ENCODE peak calls at places on chromosomes 4 and X, in six cellular contexts. O is tibial nerve, K is vagina, Z is SK-N-MC, R is cardiac fibroblast, T is A673. M is an unnamed sample.

GRCh38 chrX:10033360-10034007 is 66.3 kb downstream of the CLDN34 start:
- DNase-seq in O (no peak), K (no peak), Z (no peak), R (no peak), T (no peak), M (no peak)

GRCh38 chr4:156036496-156036895 is 82.8 kb upstream of the CTSO start:
- DNase-seq in O (no peak), K (no peak), Z (no peak), R (no peak), T (no peak), M (no peak)

GRCh38 chrX:13053171-13053570 is 8.8 kb upstream of the FAM9C start:
- DNase-seq in O (no peak), K (no peak), Z (no peak), R (no peak), T (no peak), M (no peak)

GRCh38 chrX:150084474-150085229 is 146.4 kb upstream of the EOLA2 start:
- DNase-seq in O (no peak), K (no peak), Z (no peak), R (peak; percentile 81), T (peak; percentile 30), M (no peak)

GRCh38 chrX:40061871-40062524 is 35.8 kb downstream of the BCOR start:
- DNase-seq in O (no peak), K (no peak), Z (no peak), R (no peak), T (no peak), M (no peak)

GRCh38 chr4:169615467-169616106 is 3.2 kb upstream of the NEK1 start:
- DNase-seq in O (no peak), K (no peak), Z (no peak), R (peak; percentile 26), T (no peak), M (no peak)

GRCh38 chr4:61831987-61832386 is 631.9 kb downstream of the ADGRL3 start:
- DNase-seq in O (no peak), K (no peak), Z (no peak), R (no peak), T (no peak), M (no peak)

GRCh38 chr4:958314-958665 is 15.1 kb downstream of the DGKQ start:
- DNase-seq in O (no peak), K (no peak), Z (no peak), R (no peak), T (no peak), M (no peak)

DNA sequence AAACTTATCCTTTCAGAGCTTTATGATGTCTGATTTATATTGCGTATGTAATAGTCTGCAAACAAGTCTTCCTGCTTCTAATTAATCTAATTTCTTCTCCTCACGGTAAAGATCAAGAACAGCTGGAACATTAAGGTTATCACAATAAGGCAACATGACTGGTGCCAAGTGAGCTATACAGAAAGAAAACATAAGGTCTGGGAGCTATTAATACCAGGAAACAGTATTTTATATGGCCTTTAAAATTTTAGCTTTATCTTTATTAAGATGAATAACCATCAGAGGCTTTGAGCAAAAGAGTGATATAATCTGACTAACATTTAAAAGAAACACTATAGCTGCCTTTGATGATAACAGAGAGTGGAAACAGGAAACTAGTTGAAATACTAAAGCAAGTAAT is 28.7 kb upstream of the CABS1 start:
- DNase-seq in O (no peak), K (no peak), Z (no peak), R (no peak), T (peak; percentile 19), M (no peak)
- H3K4me3 ChIP-seq in O (no peak overlapping the region), K (no peak overlapping the region), Z (no peak overlapping the region), R (no peak overlapping the region), T (no peak overlapping the region), M (no peak overlapping the region)

DNA sequence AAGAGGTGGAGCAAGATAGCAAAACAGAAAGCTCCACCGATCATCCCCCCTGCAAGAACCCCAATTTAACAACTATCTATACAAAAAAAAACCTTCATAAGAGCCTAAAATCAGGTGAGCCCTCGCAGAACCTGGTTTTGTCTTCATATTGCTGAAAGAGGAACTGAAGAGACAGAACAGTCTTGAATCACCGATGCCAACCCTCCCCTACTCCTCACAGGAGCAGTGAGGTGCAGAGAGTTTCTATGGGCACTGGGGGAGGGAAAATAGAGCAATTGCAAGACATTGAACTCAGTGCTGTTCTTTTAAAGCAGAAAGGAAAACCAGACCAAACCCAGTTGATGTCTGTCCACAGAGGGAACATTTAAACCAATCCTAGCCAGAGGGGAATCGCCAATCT is 1370.3 kb downstream of the FAM133A start:
- DNase-seq in O (no peak), K (no peak), Z (no peak), R (no peak), T (no peak), M (no peak)
- H3K4me3 ChIP-seq in O (no peak overlapping the region), K (no peak overlapping the region), Z (no peak overlapping the region), R (no peak overlapping the region), T (no peak overlapping the region), M (no peak overlapping the region)

DNA sequence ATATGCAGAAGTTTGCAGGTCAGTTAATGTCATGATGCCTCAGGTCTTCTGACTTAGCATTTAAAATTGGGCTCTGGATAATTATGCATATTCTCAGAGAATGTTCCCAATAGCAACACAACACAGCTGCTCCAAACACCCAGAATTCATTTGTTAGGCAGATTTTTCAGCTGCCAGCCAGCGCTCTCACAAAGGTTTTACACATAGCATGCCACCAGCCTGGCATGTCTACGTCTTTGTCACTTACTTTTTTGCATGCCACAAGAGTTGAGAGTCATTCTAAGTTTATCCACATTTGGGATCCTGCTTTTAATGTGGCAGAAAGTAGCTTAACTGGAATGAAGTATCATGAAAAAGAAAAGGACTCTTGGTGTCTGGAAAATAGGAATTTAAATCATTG is 84.9 kb downstream of the LIMCH1 start:
- DNase-seq in O (no peak), K (no peak), Z (no peak), R (no peak), T (no peak), M (no peak)
- H3K4me3 ChIP-seq in O (no peak overlapping the region), K (no peak overlapping the region), Z (no peak overlapping the region), R (no peak overlapping the region), T (no peak overlapping the region), M (no peak overlapping the region)

DNA sequence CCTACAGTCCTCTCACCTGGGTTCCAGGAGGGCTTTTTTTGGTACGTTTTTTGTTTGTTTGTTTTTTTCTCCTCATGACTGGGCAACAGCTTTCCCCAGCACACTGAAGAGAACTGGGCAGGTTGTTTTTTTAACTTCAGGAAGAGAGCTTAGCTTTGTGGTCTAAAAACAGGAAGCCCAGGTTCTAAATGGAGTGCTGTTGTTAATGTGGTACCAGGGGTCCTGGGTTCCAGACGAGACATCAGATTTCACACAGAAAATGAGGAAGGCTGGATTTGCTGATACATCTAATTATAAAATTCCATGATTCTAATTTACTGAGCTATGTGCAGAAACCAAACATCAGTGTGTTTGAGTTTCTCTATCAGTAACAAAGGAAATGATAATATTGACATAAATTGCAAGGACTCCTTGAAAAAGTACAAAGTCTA is 4.2 kb downstream of the MYOZ2 start:
- DNase-seq in O (no peak), K (no peak), Z (no peak), R (no peak), T (no peak), M (no peak)
- H3K4me3 ChIP-seq in O (no peak overlapping the region), K (no peak overlapping the region), Z (no peak overlapping the region), R (no peak overlapping the region), T (no peak overlapping the region), M (no peak overlapping the region)

GRCh38 chr4:124318292-124318691 is 394.2 kb downstream of the ANKRD50 start:
- DNase-seq in O (no peak), K (no peak), Z (no peak), R (no peak), T (no peak), M (no peak)

GRCh38 chr4:124321370-124321769 is 391.2 kb downstream of the ANKRD50 start:
- DNase-seq in O (no peak), K (no peak), Z (no peak), R (peak; percentile 21), T (peak; percentile 30), M (peak; percentile 35)

GRCh38 chr4:124325676-124326075 is 386.9 kb downstream of the ANKRD50 start:
- DNase-seq in O (no peak), K (no peak), Z (no peak), R (no peak), T (no peak), M (no peak)

GRCh38 chr4:124322234-124322831 is 390.2 kb downstream of the ANKRD50 start:
- DNase-seq in O (no peak), K (no peak), Z (no peak), R (peak; percentile 73), T (peak; percentile 67), M (no peak)
- H3K4me3 ChIP-seq in O (no peak overlapping the region), K (no peak overlapping the region), Z (no peak overlapping the region), R (no peak overlapping the region), T (no peak overlapping the region), M (no peak overlapping the region)

DNA sequence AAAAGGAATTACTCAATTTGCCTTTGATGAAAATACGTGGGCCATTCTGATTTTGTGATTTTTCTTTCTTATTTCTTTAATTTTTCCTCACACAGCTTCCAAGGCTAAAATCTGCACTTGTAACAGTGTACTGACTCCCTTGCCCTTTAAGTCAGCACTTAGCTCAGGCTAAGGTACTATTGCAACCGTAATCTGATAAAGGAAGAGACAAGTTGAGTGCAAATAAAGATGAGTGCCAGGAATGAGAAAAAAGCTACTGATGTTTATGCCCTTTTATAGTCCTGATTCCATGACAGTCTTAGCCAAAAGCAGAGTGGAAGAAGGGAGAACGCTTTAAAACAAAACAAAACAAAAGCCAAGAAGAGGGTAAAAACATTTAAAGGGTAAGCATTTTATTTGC is 6.0 kb downstream of the DMD start:
- DNase-seq in O (no peak), K (no peak), Z (no peak), R (peak; percentile 40), T (no peak), M (no peak)
- H3K4me3 ChIP-seq in O (no peak overlapping the region), K (no peak overlapping the region), Z (no peak overlapping the region), R (no peak overlapping the region), T (no peak overlapping the region), M (peak overlapping the region; percentile 13)

GRCh38 chr4:99971453-99972111 is 21.5 kb upstream of the H2AZ1 start:
- DNase-seq in O (no peak), K (no peak), Z (no peak), R (no peak), T (no peak), M (no peak)
- H3K4me3 ChIP-seq in O (no peak overlapping the region), K (no peak overlapping the region), Z (no peak overlapping the region), R (no peak overlapping the region), T (no peak overlapping the region), M (no peak overlapping the region)

M was measured in WERI-Rb-1.